ENCODE peak calls at places on chromosomes 5 and 9, in seven cellular contexts. One of them, this sample, is unnamed.

GRCh38 chr5:137344723-137345322 is 154.3 kb downstream of the SPOCK1 start:
- DNase-seq in adrenal gland: peak
- DNase-seq in testis: peak
- DNase-seq in uterus: no peak
- DNase-seq in transverse colon: peak
- DNase-seq in right lobe of liver: no peak
- DNase-seq in lower leg skin: no peak
- DNase-seq in this sample: no peak

GRCh38 chr9:128107260-128107970 is 20.1 kb downstream of the PTGES2 start:
- DNase-seq in adrenal gland: no peak
- DNase-seq in testis: peak
- DNase-seq in uterus: no peak
- DNase-seq in transverse colon: no peak
- DNase-seq in right lobe of liver: no peak
- DNase-seq in lower leg skin: no peak
- DNase-seq in this sample: peak

GRCh38 chr5:95799181-95799835 is 23.2 kb downstream of the GLRX start:
- DNase-seq in adrenal gland: no peak
- DNase-seq in testis: no peak
- DNase-seq in uterus: no peak
- DNase-seq in transverse colon: no peak
- DNase-seq in right lobe of liver: no peak
- DNase-seq in lower leg skin: no peak
- DNase-seq in this sample: no peak

GRCh38 chr9:33924978-33925797 is 108.2 kb downstream of the UBE2R2 start:
- DNase-seq in adrenal gland: peak
- DNase-seq in testis: peak
- DNase-seq in uterus: peak
- DNase-seq in transverse colon: peak
- DNase-seq in right lobe of liver: no peak
- DNase-seq in lower leg skin: no peak
- DNase-seq in this sample: peak

GRCh38 chr9:72577212-72577753 is 55.9 kb downstream of the TMC1 start:
- DNase-seq in adrenal gland: no peak
- DNase-seq in testis: no peak
- DNase-seq in uterus: peak
- DNase-seq in transverse colon: no peak
- DNase-seq in right lobe of liver: no peak
- DNase-seq in lower leg skin: peak
- DNase-seq in this sample: no peak

GRCh38 chr5:1846583-1846982 is 36.1 kb downstream of the IRX4 start:
- DNase-seq in adrenal gland: no peak
- DNase-seq in testis: no peak
- DNase-seq in uterus: no peak
- DNase-seq in transverse colon: no peak
- DNase-seq in right lobe of liver: peak
- DNase-seq in lower leg skin: no peak
- DNase-seq in this sample: no peak

GRCh38 chr9:38417003-38417965 is 7.0 kb downstream of the IGFBPL1 start:
- DNase-seq in adrenal gland: no peak
- DNase-seq in testis: peak
- DNase-seq in uterus: no peak
- DNase-seq in transverse colon: peak
- DNase-seq in right lobe of liver: no peak
- DNase-seq in lower leg skin: no peak
- DNase-seq in this sample: no peak

GRCh38 chr5:148623101-148623500 is 31.2 kb downstream of the HTR4 start:
- DNase-seq in adrenal gland: no peak
- DNase-seq in testis: no peak
- DNase-seq in uterus: no peak
- DNase-seq in transverse colon: no peak
- DNase-seq in right lobe of liver: no peak
- DNase-seq in lower leg skin: no peak
- DNase-seq in this sample: no peak

GRCh38 chr9:131837316-131837715 is 97.4 kb upstream of the RAPGEF1 start:
- DNase-seq in adrenal gland: no peak
- DNase-seq in testis: peak
- DNase-seq in uterus: no peak
- DNase-seq in transverse colon: no peak
- DNase-seq in right lobe of liver: no peak
- DNase-seq in lower leg skin: no peak
- DNase-seq in this sample: peak
- TF ChIP-seq CTCF in adrenal gland: peak
- TF ChIP-seq CTCF in testis: no peak
- TF ChIP-seq CTCF in uterus: no peak
- TF ChIP-seq CTCF in transverse colon: no peak
- TF ChIP-seq CTCF in right lobe of liver: no peak
- TF ChIP-seq CTCF in lower leg skin: no peak
- TF ChIP-seq CTCF in this sample: peak

GRCh38 chr5:72957337-72957736 is 1.5 kb downstream of the FCHO2 start:
- DNase-seq in adrenal gland: no peak
- DNase-seq in testis: no peak
- DNase-seq in uterus: no peak
- DNase-seq in transverse colon: no peak
- DNase-seq in right lobe of liver: no peak
- DNase-seq in lower leg skin: no peak
- DNase-seq in this sample: no peak

GRCh38 chr5:72954389-72954788 is 1.5 kb upstream of the FCHO2 start:
- DNase-seq in adrenal gland: no peak
- DNase-seq in testis: no peak
- DNase-seq in uterus: no peak
- DNase-seq in transverse colon: no peak
- DNase-seq in right lobe of liver: no peak
- DNase-seq in lower leg skin: no peak
- DNase-seq in this sample: no peak

GRCh38 chr5:72956324-72957140 is 691 bp downstream of the FCHO2 start:
- DNase-seq in adrenal gland: peak
- DNase-seq in testis: peak
- DNase-seq in uterus: peak
- DNase-seq in transverse colon: peak
- DNase-seq in right lobe of liver: peak
- DNase-seq in lower leg skin: peak
- DNase-seq in this sample: peak

GRCh38 chr5:72955143-72955767 is 586 bp upstream of the FCHO2 start:
- DNase-seq in adrenal gland: peak
- DNase-seq in testis: peak
- DNase-seq in uterus: peak
- DNase-seq in transverse colon: peak
- DNase-seq in right lobe of liver: peak
- DNase-seq in lower leg skin: peak
- DNase-seq in this sample: peak

DNA sequence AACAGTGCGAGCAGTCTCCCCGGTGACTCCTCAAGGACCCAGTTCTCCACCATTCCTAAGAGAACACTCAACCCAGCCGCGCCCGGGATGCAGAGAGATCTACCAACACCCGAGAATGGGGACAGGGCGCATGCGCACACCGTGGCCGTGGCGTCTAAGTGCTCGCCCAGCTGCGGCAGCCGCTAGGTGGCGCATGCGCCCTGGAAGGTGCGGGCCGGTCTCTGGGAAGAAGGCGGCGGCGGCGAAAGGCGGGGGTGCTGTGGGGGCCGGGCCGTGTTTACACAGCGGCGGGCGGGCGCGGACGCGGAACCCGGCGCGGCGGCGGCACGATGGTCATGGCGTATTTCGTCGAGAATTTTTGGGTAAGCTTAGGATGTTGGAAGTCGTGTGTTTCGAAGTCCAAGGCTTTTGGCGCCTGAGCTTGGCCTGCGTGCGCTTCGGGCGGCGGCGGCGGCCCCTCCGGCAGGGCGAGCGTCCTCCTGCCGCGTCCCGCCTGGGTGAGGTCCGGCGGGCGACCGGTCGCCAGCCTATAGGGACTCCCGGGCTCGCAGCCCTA is at the start of gene FCHO2:
- DNase-seq in adrenal gland: peak
- DNase-seq in testis: peak
- DNase-seq in uterus: peak
- DNase-seq in transverse colon: peak
- DNase-seq in right lobe of liver: peak
- DNase-seq in lower leg skin: peak
- DNase-seq in this sample: peak
- TF ChIP-seq POLR2A in adrenal gland: no peak
- TF ChIP-seq POLR2A in testis: peak
- TF ChIP-seq POLR2A in uterus: peak
- TF ChIP-seq POLR2A in transverse colon: peak
- TF ChIP-seq POLR2A in right lobe of liver: peak
- TF ChIP-seq POLR2A in lower leg skin: peak
- TF ChIP-seq POLR2A in this sample: peak

GRCh38 chr5:168438349-168438748 is 47.9 kb upstream of the RARS1 start:
- DNase-seq in adrenal gland: no peak
- DNase-seq in testis: no peak
- DNase-seq in uterus: no peak
- DNase-seq in transverse colon: no peak
- DNase-seq in right lobe of liver: no peak
- DNase-seq in lower leg skin: no peak
- DNase-seq in this sample: no peak
- TF ChIP-seq CTCF in adrenal gland: no peak
- TF ChIP-seq CTCF in testis: no peak
- TF ChIP-seq CTCF in uterus: no peak
- TF ChIP-seq CTCF in transverse colon: no peak
- TF ChIP-seq CTCF in right lobe of liver: no peak
- TF ChIP-seq CTCF in lower leg skin: no peak
- TF ChIP-seq CTCF in this sample: no peak

GRCh38 chr9:109779711-109780452 is at the start of gene PALM2AKAP2:
- DNase-seq in adrenal gland: peak
- DNase-seq in testis: peak
- DNase-seq in uterus: peak
- DNase-seq in transverse colon: peak
- DNase-seq in right lobe of liver: peak
- DNase-seq in lower leg skin: no peak
- DNase-seq in this sample: peak
- TF ChIP-seq POLR2A in adrenal gland: no peak
- TF ChIP-seq POLR2A in testis: no peak
- TF ChIP-seq POLR2A in uterus: peak
- TF ChIP-seq POLR2A in transverse colon: no peak
- TF ChIP-seq POLR2A in right lobe of liver: peak
- TF ChIP-seq POLR2A in lower leg skin: no peak
- TF ChIP-seq POLR2A in this sample: no peak

GRCh38 chr5:174398171-174398570 is 326.2 kb upstream of the MSX2 start:
- DNase-seq in adrenal gland: no peak
- DNase-seq in testis: no peak
- DNase-seq in uterus: no peak
- DNase-seq in transverse colon: no peak
- DNase-seq in right lobe of liver: no peak
- DNase-seq in lower leg skin: no peak
- DNase-seq in this sample: no peak

GRCh38 chr5:174404848-174405247 is 319.5 kb upstream of the MSX2 start:
- DNase-seq in adrenal gland: no peak
- DNase-seq in testis: no peak
- DNase-seq in uterus: no peak
- DNase-seq in transverse colon: no peak
- DNase-seq in right lobe of liver: no peak
- DNase-seq in lower leg skin: no peak
- DNase-seq in this sample: no peak

GRCh38 chr5:174401793-174402192 is 322.6 kb upstream of the MSX2 start:
- DNase-seq in adrenal gland: no peak
- DNase-seq in testis: no peak
- DNase-seq in uterus: no peak
- DNase-seq in transverse colon: no peak
- DNase-seq in right lobe of liver: no peak
- DNase-seq in lower leg skin: no peak
- DNase-seq in this sample: no peak

GRCh38 chr5:174399411-174399810 is 325.0 kb upstream of the MSX2 start:
- DNase-seq in adrenal gland: no peak
- DNase-seq in testis: no peak
- DNase-seq in uterus: no peak
- DNase-seq in transverse colon: no peak
- DNase-seq in right lobe of liver: no peak
- DNase-seq in lower leg skin: no peak
- DNase-seq in this sample: no peak

DNA sequence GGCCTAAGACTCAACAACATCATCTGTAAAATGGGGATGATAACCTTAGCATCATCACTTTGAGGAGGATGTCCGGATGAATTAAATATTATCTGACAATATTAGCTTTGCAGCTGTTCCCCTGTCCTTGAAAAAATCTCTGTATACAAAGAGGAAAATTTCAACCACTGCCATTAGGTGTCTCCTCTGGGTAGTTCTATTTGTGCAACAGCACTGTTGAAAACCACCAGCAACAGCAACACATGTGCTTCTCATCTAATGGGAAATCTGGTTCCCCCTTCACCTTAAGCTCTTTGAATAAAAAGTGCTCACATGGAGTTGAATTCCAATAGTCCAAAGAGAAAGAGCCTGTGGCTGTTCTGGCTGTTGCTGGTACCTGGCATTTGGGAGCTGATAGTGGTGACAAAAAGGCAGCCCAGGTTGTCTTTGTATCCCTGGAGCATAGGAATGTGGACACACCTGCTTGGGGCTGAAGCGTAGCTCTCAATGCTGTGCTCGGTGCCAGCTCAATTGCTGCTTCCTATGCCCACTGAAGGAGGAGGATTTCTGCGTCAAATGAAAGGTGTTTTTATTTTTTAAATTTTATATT is 322.1 kb upstream of the MSX2 start:
- DNase-seq in adrenal gland: no peak
- DNase-seq in testis: no peak
- DNase-seq in uterus: no peak
- DNase-seq in transverse colon: no peak
- DNase-seq in right lobe of liver: no peak
- DNase-seq in lower leg skin: no peak
- DNase-seq in this sample: no peak
- TF ChIP-seq CTCF in adrenal gland: no peak
- TF ChIP-seq CTCF in testis: no peak
- TF ChIP-seq CTCF in uterus: no peak
- TF ChIP-seq CTCF in transverse colon: no peak
- TF ChIP-seq CTCF in right lobe of liver: no peak
- TF ChIP-seq CTCF in lower leg skin: no peak
- TF ChIP-seq CTCF in this sample: no peak

GRCh38 chr9:468766-469496 is 254.3 kb downstream of the DOCK8 start:
- DNase-seq in adrenal gland: no peak
- DNase-seq in testis: no peak
- DNase-seq in uterus: no peak
- DNase-seq in transverse colon: peak
- DNase-seq in right lobe of liver: no peak
- DNase-seq in lower leg skin: no peak
- DNase-seq in this sample: no peak
- TF ChIP-seq POLR2A in adrenal gland: no peak
- TF ChIP-seq POLR2A in testis: no peak
- TF ChIP-seq POLR2A in uterus: no peak
- TF ChIP-seq POLR2A in transverse colon: no peak
- TF ChIP-seq POLR2A in right lobe of liver: no peak
- TF ChIP-seq POLR2A in lower leg skin: no peak
- TF ChIP-seq POLR2A in this sample: no peak

This sample was measured in heart left ventricle.